ENCODE peak calls at places on chromosomes 11 and 22, in six cellular contexts. One of them, this sample, is unnamed.
A peak's percentile ranks its signal among the peaks of the same experiment; 100 is the strongest.

GRCh38 chr11:117026593-117027330 is 71.5 kb downstream of the SIK3 start:
- DNase-seq in fibroblast of lung: peak; percentile 92
- DNase-seq in SK-N-SH: no peak
- DNase-seq in MG63: peak; percentile 17
- DNase-seq in AG10803: peak; percentile 67
- DNase-seq in naive thymus-derived CD4-positive, alpha-beta T cell: no peak
- DNase-seq in this sample: no peak

GRCh38 chr22:17418890-17419324 is 49.6 kb downstream of the CECR2 start:
- DNase-seq in SK-N-SH: no peak
- DNase-seq in MG63: no peak
- DNase-seq in naive thymus-derived CD4-positive, alpha-beta T cell: no peak
- DNase-seq in fibroblast of lung: no peak
- DNase-seq in AG10803: no peak
- DNase-seq in this sample: no peak

GRCh38 chr11:70727899-70728620 is 329.7 kb downstream of the CTTN start:
- DNase-seq in naive thymus-derived CD4-positive, alpha-beta T cell: no peak
- DNase-seq in AG10803: no peak
- DNase-seq in MG63: no peak
- DNase-seq in SK-N-SH: no peak
- DNase-seq in fibroblast of lung: no peak
- DNase-seq in this sample: no peak

GRCh38 chr11:45885921-45886721 is 670 bp downstream of the MAPK8IP1 start:
- DNase-seq in naive thymus-derived CD4-positive, alpha-beta T cell: no peak
- DNase-seq in SK-N-SH: peak; percentile 78
- DNase-seq in MG63: no peak
- DNase-seq in AG10803: no peak
- DNase-seq in fibroblast of lung: no peak
- DNase-seq in this sample: no peak

GRCh38 chr22:46984751-46985506 is 222.5 kb downstream of the TBC1D22A start:
- DNase-seq in MG63: peak; percentile 87
- DNase-seq in AG10803: peak; percentile 66
- DNase-seq in naive thymus-derived CD4-positive, alpha-beta T cell: no peak
- DNase-seq in fibroblast of lung: peak; percentile 84
- DNase-seq in SK-N-SH: no peak
- DNase-seq in this sample: no peak

GRCh38 chr11:126442523-126442922 is 87.0 kb downstream of the ST3GAL4 start:
- DNase-seq in MG63: no peak
- DNase-seq in SK-N-SH: peak; percentile 63
- DNase-seq in naive thymus-derived CD4-positive, alpha-beta T cell: no peak
- DNase-seq in AG10803: no peak
- DNase-seq in fibroblast of lung: no peak
- DNase-seq in this sample: no peak

GRCh38 chr11:21933095-21933494 is 259.8 kb upstream of the ANO5 start:
- DNase-seq in naive thymus-derived CD4-positive, alpha-beta T cell: no peak
- DNase-seq in SK-N-SH: peak; percentile 17
- DNase-seq in AG10803: no peak
- DNase-seq in MG63: no peak
- DNase-seq in fibroblast of lung: no peak
- DNase-seq in this sample: no peak

GRCh38 chr11:113833151-113833550 is 42.2 kb downstream of the USP28 start:
- DNase-seq in naive thymus-derived CD4-positive, alpha-beta T cell: no peak
- DNase-seq in AG10803: no peak
- DNase-seq in SK-N-SH: no peak
- DNase-seq in fibroblast of lung: no peak
- DNase-seq in MG63: no peak
- DNase-seq in this sample: no peak

GRCh38 chr11:86151188-86152005 is 82.5 kb upstream of the PICALM start:
- DNase-seq in SK-N-SH: no peak
- DNase-seq in naive thymus-derived CD4-positive, alpha-beta T cell: no peak
- DNase-seq in AG10803: peak; percentile 56
- DNase-seq in MG63: peak; percentile 84
- DNase-seq in fibroblast of lung: peak; percentile 78
- DNase-seq in this sample: peak; percentile 46

GRCh38 chr11:111605681-111606080 is 3.4 kb downstream of the SIK2 start:
- DNase-seq in AG10803: no peak
- DNase-seq in fibroblast of lung: no peak
- DNase-seq in MG63: no peak
- DNase-seq in SK-N-SH: no peak
- DNase-seq in naive thymus-derived CD4-positive, alpha-beta T cell: no peak
- DNase-seq in this sample: no peak

GRCh38 chr11:130313383-130314183 is 1.1 kb downstream of the ZBTB44 start:
- DNase-seq in SK-N-SH: no peak
- DNase-seq in MG63: no peak
- DNase-seq in AG10803: peak; percentile 1
- DNase-seq in naive thymus-derived CD4-positive, alpha-beta T cell: peak; percentile 4
- DNase-seq in fibroblast of lung: no peak
- DNase-seq in this sample: no peak

GRCh38 chr11:13837286-13837685 is 125.2 kb upstream of the SPON1 start:
- DNase-seq in fibroblast of lung: peak; percentile 76
- DNase-seq in naive thymus-derived CD4-positive, alpha-beta T cell: no peak
- DNase-seq in SK-N-SH: no peak
- DNase-seq in MG63: peak; percentile 5
- DNase-seq in AG10803: no peak
- DNase-seq in this sample: no peak

GRCh38 chr11:71294846-71295600 is 42.6 kb upstream of the SHANK2 start:
- DNase-seq in AG10803: no peak
- DNase-seq in SK-N-SH: no peak
- DNase-seq in naive thymus-derived CD4-positive, alpha-beta T cell: no peak
- DNase-seq in fibroblast of lung: no peak
- DNase-seq in MG63: no peak
- DNase-seq in this sample: no peak

GRCh38 chr11:117794144-117794543 is 2.9 kb downstream of the DSCAML1 start:
- DNase-seq in SK-N-SH: no peak
- DNase-seq in AG10803: no peak
- DNase-seq in MG63: no peak
- DNase-seq in fibroblast of lung: no peak
- DNase-seq in naive thymus-derived CD4-positive, alpha-beta T cell: no peak
- DNase-seq in this sample: no peak

GRCh38 chr11:120215634-120216033 is 4.8 kb downstream of the OAF start:
- DNase-seq in fibroblast of lung: peak; percentile 61
- DNase-seq in SK-N-SH: no peak
- DNase-seq in AG10803: peak; percentile 24
- DNase-seq in MG63: peak; percentile 59
- DNase-seq in naive thymus-derived CD4-positive, alpha-beta T cell: no peak
- DNase-seq in this sample: no peak

GRCh38 chr11:27904358-27905055 is 203.4 kb downstream of the KIF18A start:
- DNase-seq in fibroblast of lung: peak; percentile 77
- DNase-seq in SK-N-SH: no peak
- DNase-seq in naive thymus-derived CD4-positive, alpha-beta T cell: no peak
- DNase-seq in MG63: peak; percentile 77
- DNase-seq in AG10803: peak; percentile 65
- DNase-seq in this sample: peak; percentile 71

GRCh38 chr22:37119872-37120271 is 10.4 kb upstream of the TMPRSS6 start:
- DNase-seq in MG63: no peak
- DNase-seq in naive thymus-derived CD4-positive, alpha-beta T cell: no peak
- DNase-seq in AG10803: no peak
- DNase-seq in fibroblast of lung: no peak
- DNase-seq in SK-N-SH: no peak
- DNase-seq in this sample: no peak

GRCh38 chr11:47152126-47152952 is 24.3 kb downstream of the ARFGAP2 start:
- DNase-seq in fibroblast of lung: no peak
- DNase-seq in SK-N-SH: no peak
- DNase-seq in MG63: no peak
- DNase-seq in AG10803: no peak
- DNase-seq in naive thymus-derived CD4-positive, alpha-beta T cell: no peak
- DNase-seq in this sample: no peak

GRCh38 chr11:90364527-90364926 is 141.7 kb upstream of the CHORDC1 start:
- DNase-seq in AG10803: no peak
- DNase-seq in MG63: no peak
- DNase-seq in SK-N-SH: no peak
- DNase-seq in fibroblast of lung: no peak
- DNase-seq in naive thymus-derived CD4-positive, alpha-beta T cell: no peak
- DNase-seq in this sample: no peak

DNA sequence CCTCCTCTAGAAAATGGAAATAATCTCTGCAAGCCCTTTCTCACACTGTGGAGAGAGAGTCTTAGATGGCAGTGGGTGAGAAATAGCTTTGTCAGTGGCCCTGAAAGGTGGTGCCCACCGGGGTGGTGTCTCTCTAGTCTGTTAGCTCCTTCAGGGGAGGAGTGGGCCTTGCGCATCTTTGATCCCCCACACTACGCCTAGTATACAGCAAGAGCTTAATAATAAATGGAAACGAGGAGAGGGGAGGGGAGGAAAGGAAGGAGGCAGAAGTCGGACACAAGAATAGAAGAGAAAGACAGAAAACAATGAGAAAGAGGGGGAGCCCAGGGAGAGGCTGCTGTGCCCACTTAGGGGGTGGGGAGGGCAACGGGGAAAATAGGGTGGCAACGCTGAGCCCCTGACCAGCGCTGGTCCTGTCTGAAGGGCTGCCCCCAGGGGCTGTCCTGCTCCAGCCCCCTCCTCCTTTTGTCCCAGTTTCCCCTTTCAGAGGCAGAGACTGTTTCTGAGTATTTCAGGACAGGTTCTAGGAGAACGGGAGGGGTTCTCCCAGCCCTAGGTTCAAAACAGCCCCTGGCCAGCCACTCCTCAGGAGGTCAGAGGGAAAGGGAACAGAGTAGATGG is 1.2 kb downstream of the ARRB1 start:
- DNase-seq in SK-N-SH: no peak
- DNase-seq in naive thymus-derived CD4-positive, alpha-beta T cell: no peak
- DNase-seq in fibroblast of lung: no peak
- DNase-seq in AG10803: no peak
- DNase-seq in MG63: no peak
- DNase-seq in this sample: no peak
- H3K4me3 ChIP-seq in SK-N-SH: no peak overlapping the region
- H3K4me3 ChIP-seq in naive thymus-derived CD4-positive, alpha-beta T cell: peak overlapping the region; percentile 72
- H3K4me3 ChIP-seq in fibroblast of lung: peak overlapping the region; percentile 61
- H3K4me3 ChIP-seq in AG10803: no peak overlapping the region
- H3K4me3 ChIP-seq in MG63: no peak overlapping the region
- H3K4me3 ChIP-seq in this sample: no peak overlapping the region

DNA sequence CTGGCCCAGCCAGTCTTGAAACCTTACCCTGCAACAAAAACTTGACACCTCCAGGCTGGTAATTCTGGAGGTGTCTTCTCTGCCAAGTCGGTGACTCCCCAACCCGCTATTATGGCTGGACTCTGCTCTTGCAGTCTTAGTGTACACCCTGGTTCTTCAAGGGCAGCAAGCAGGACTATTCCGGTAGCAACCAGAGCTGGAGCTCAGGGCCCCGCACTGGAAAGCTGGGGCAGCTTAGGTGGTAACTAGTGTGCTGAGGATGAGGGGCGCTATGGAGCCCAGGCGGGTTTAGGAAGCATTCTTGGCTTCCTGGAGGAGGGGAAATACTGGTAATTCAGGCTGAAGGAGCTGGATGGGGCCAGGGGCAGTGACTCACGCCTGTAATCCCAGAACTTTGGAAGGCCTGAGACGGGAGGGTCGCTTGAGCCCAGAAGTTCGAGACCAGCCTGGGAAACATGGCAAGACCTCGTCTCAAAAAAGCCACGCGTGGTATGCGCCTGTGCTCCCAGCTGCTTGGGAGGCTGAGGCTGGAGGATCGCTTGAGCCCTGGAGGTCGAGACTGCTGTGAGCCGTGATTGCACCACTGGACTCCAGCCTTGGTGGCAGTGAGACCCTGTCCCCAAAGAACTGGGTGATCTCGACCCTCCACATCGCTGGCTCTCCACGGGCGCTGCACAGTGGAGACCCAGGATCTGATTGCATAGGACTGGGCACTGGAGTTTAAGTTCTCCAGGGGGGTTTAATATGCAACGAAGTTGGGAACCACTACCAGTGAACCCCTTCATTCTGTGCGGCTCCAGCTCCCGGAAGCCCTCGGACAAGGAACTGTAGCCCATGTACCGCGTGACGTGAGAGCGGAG is 10.6 kb upstream of the AIFM3 start:
- DNase-seq in naive thymus-derived CD4-positive, alpha-beta T cell: no peak
- DNase-seq in AG10803: no peak
- DNase-seq in fibroblast of lung: peak; percentile 34
- DNase-seq in MG63: peak; percentile 58
- DNase-seq in SK-N-SH: no peak
- DNase-seq in this sample: no peak
- H3K4me3 ChIP-seq in naive thymus-derived CD4-positive, alpha-beta T cell: no peak overlapping the region
- H3K4me3 ChIP-seq in AG10803: peak overlapping the region; percentile 80
- H3K4me3 ChIP-seq in fibroblast of lung: peak overlapping the region; percentile 60
- H3K4me3 ChIP-seq in MG63: no peak overlapping the region
- H3K4me3 ChIP-seq in SK-N-SH: no peak overlapping the region
- H3K4me3 ChIP-seq in this sample: peak overlapping the region; percentile 29

GRCh38 chr11:134997652-134998320 is 585.7 kb upstream of the B3GAT1 start:
- DNase-seq in naive thymus-derived CD4-positive, alpha-beta T cell: no peak
- DNase-seq in MG63: no peak
- DNase-seq in AG10803: no peak
- DNase-seq in fibroblast of lung: no peak
- DNase-seq in SK-N-SH: no peak
- DNase-seq in this sample: no peak

GRCh38 chr11:134993691-134994243 is 581.7 kb upstream of the B3GAT1 start:
- DNase-seq in MG63: no peak
- DNase-seq in AG10803: no peak
- DNase-seq in SK-N-SH: no peak
- DNase-seq in naive thymus-derived CD4-positive, alpha-beta T cell: no peak
- DNase-seq in fibroblast of lung: no peak
- DNase-seq in this sample: no peak

GRCh38 chr11:134995746-134996145 is 583.7 kb upstream of the B3GAT1 start:
- DNase-seq in AG10803: peak; percentile 1
- DNase-seq in fibroblast of lung: no peak
- DNase-seq in naive thymus-derived CD4-positive, alpha-beta T cell: no peak
- DNase-seq in MG63: no peak
- DNase-seq in SK-N-SH: no peak
- DNase-seq in this sample: no peak

GRCh38 chr11:134999490-135000066 is 587.5 kb upstream of the B3GAT1 start:
- DNase-seq in AG10803: no peak
- DNase-seq in naive thymus-derived CD4-positive, alpha-beta T cell: no peak
- DNase-seq in SK-N-SH: no peak
- DNase-seq in fibroblast of lung: no peak
- DNase-seq in MG63: no peak
- DNase-seq in this sample: no peak

GRCh38 chr11:134994431-134994830 is 582.4 kb upstream of the B3GAT1 start:
- DNase-seq in MG63: no peak
- DNase-seq in AG10803: no peak
- DNase-seq in fibroblast of lung: no peak
- DNase-seq in naive thymus-derived CD4-positive, alpha-beta T cell: no peak
- DNase-seq in SK-N-SH: no peak
- DNase-seq in this sample: no peak
- H3K4me3 ChIP-seq in MG63: no peak overlapping the region
- H3K4me3 ChIP-seq in AG10803: no peak overlapping the region
- H3K4me3 ChIP-seq in fibroblast of lung: no peak overlapping the region
- H3K4me3 ChIP-seq in naive thymus-derived CD4-positive, alpha-beta T cell: no peak overlapping the region
- H3K4me3 ChIP-seq in SK-N-SH: no peak overlapping the region
- H3K4me3 ChIP-seq in this sample: no peak overlapping the region

DNA sequence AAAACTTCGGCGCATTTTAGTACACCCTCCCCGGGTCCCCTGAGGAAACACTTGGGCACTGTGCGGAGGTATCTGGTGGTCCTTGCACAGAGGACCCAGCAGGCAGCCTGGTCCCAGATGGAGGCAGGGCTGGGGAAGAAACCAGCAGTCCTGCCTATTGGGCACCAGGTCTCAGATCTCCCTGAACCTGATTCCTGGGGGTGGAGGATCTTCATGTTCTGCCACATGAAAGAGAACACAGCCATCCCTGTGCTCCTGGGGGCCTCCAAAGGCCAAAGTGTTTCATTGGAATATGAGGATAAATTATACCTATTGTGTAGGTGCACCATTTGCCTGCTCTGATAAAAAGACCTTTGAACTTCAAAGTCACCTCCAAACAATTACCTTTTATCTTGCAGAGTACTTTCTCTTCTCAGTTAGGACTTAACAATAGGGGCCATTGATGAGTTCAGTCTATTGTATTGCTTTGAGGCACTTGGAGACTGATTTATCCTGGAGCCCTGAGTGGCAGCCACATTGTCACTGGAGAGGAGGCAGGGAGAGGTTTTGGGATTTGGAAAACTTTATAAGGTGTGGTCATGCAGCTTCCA is 1.8 kb downstream of the RCN1 start:
- DNase-seq in fibroblast of lung: no peak
- DNase-seq in AG10803: no peak
- DNase-seq in MG63: no peak
- DNase-seq in naive thymus-derived CD4-positive, alpha-beta T cell: no peak
- DNase-seq in SK-N-SH: no peak
- DNase-seq in this sample: no peak
- H3K4me3 ChIP-seq in fibroblast of lung: peak overlapping the region; percentile 91
- H3K4me3 ChIP-seq in AG10803: peak overlapping the region; percentile 73
- H3K4me3 ChIP-seq in MG63: peak overlapping the region; percentile 74
- H3K4me3 ChIP-seq in naive thymus-derived CD4-positive, alpha-beta T cell: no peak overlapping the region
- H3K4me3 ChIP-seq in SK-N-SH: peak overlapping the region; percentile 85
- H3K4me3 ChIP-seq in this sample: no peak overlapping the region